ENCODE peak calls at places on chromosomes 13 and 19, in five cellular contexts. S, O, Q, V and N are unnamed samples.

GRCh38 chr13:34926513-34926912 is 15.6 kb upstream of the NBEA start:
- DNase-seq in V (no peak), O (no peak), S (no peak), Q (no peak), N (no peak)

GRCh38 chr19:36652958-36653357 is 13.7 kb downstream of the ZNF461 start:
- DNase-seq in Q (no peak), S (no peak), O (no peak), V (no peak), N (no peak)

GRCh38 chr19:40650749-40651305 is 39.6 kb downstream of the NUMBL start:
- DNase-seq in S (no peak), O (no peak), V (no peak), Q (no peak), N (no peak)

GRCh38 chr13:35744566-35745203 is 268.2 kb upstream of the MAB21L1 start:
- DNase-seq in Q (no peak), V (no peak), S (no peak), O (no peak), N (no peak)

GRCh38 chr13:64723735-64724134 is 2506.4 kb downstream of the PCDH9 start:
- DNase-seq in Q (no peak), V (no peak), O (no peak), S (no peak), N (no peak)

GRCh38 chr13:59680429-59681024 is 483.2 kb downstream of the DIAPH3 start:
- DNase-seq in V (no peak), O (no peak), S (peak), Q (no peak), N (no peak)

GRCh38 chr19:2014731-2015610 is 543 bp downstream of the BTBD2 start:
- DNase-seq in V (no peak), Q (peak), O (no peak), S (peak), N (peak)

GRCh38 chr19:11423164-11423803 is 4.2 kb upstream of the RGL3 start:
- DNase-seq in V (no peak), O (no peak), S (no peak), Q (no peak), N (no peak)

GRCh38 chr19:45001087-45001739 is at the start of gene RELB:
- DNase-seq in Q (peak), S (peak), V (peak), O (peak), N (peak)

GRCh38 chr13:26855071-26855470 is 94.5 kb upstream of the GPR12 start:
- DNase-seq in O (no peak), S (no peak), Q (no peak), V (no peak), N (no peak)

GRCh38 chr13:94620286-94620896 is 18.7 kb downstream of the GPR180 start:
- DNase-seq in Q (no peak), V (no peak), S (peak), O (peak), N (peak)

GRCh38 chr13:85266331-85266730 is 532.9 kb downstream of the SLITRK6 start:
- DNase-seq in V (no peak), S (no peak), O (no peak), Q (no peak), N (no peak)

GRCh38 chr13:107370036-107370785 is 802.3 kb upstream of the ARGLU1 start:
- DNase-seq in O (no peak), Q (no peak), S (no peak), V (no peak), N (no peak)

GRCh38 chr19:11377756-11378155 is 3.3 kb downstream of the SWSAP1 start:
- DNase-seq in S (no peak), Q (no peak), V (no peak), O (no peak), N (no peak)

GRCh38 chr13:31154939-31155338 is 6.8 kb downstream of the HSPH1 start:
- DNase-seq in V (no peak), O (no peak), Q (no peak), S (no peak), N (no peak)

DNA sequence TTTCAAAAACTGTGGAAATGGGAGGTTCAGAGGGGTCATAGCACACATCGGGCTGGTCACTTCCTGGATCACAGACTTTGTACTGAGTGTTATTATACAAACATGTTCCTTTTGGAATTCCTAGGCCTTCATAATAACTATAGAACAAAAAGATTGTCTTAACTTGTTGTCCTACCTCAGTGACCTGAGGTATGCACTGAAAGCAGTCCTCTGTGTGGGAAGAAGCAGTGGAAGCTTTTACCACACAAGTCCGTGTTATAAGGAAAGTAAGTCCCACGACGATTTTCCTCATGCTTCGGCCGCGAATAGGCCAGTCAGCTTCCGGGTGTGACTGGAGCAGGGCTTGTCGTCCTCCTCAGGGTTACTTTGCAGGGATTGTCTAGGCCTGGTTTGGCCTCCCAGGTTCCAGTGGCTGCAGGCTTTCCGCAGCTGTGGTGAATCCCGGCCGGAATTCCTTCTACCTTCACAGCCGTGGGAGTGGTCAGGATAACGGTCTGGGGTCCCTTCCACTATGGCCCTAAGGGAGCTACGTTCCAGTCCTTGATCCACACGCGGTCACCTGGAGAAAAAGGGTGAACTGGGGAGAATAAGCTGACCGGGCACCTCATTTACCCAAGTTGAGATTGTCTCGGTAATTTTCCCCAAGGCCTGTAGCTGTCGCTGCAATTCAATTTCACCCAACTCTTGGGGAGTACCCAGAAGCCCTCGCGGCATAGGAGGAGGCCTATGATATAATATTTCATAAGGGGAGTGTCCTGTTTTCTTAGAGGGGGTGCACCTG is 16.0 kb downstream of the NAPSA start:
- DNase-seq in Q (no peak), V (no peak), O (no peak), S (no peak), N (no peak)
- TF ChIP-seq CTCF in Q (no peak), V (no peak), O (no peak), S (no peak), N (no peak)

GRCh38 chr13:45731455-45731854 is 29.3 kb downstream of the CBY2 start:
- DNase-seq in Q (no peak), V (no peak), O (no peak), S (no peak), N (no peak)

DNA sequence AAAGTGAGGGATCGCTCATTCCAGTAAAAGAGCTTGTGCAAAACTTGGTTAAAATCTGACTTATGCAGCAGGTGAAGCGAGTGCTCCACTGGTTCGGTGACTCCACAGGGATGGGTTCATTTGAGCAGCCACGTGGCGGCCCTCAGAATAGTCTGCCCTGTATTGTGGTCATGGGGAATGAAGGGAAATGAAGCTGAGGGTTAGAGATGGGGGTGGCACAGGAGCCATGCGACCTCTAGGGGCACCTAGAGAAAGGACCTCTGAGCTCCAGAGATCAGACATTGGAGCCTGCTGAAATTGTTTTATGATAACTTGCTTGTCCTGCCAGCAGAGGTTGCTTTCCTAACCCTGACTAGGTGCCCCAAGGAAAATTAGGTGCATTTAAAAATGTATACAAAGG is 26.6 kb downstream of the CBY2 start:
- DNase-seq in S (peak), V (no peak), O (no peak), Q (no peak), N (peak)
- TF ChIP-seq CTCF in S (peak), V (no peak), O (peak), Q (no peak), N (peak)

GRCh38 chr13:41460930-41461329 is 3.6 kb downstream of the RGCC start:
- DNase-seq in Q (no peak), O (no peak), S (no peak), V (no peak), N (no peak)

GRCh38 chr13:41461527-41462124 is 4.3 kb downstream of the RGCC start:
- DNase-seq in O (no peak), V (no peak), S (no peak), Q (no peak), N (no peak)

GRCh38 chr13:41458187-41458938 is 1.0 kb downstream of the RGCC start:
- DNase-seq in V (no peak), S (peak), O (peak), Q (peak), N (peak)

GRCh38 chr13:41458939-41459753 is 1.8 kb downstream of the RGCC start:
- DNase-seq in S (peak), Q (no peak), V (no peak), O (peak), N (no peak)

DNA sequence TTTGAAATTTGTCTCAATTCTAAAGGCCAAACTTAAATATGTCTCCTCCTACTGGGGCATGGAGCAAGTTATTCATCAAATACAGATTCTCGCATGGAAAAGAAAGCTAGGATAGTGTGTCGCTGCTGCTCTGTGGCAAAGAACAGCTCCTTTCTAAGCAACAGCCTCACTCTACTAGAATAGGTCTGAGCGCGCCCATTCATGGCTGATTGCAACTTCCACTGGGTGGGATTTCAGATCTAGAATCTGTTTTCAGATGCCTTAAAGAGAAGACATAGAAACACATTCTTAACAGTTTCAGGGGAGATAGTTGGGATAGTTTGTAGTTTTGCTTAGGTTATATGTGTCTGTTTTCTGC is 2.4 kb downstream of the RGCC start:
- DNase-seq in Q (no peak), O (no peak), S (no peak), V (no peak), N (no peak)
- TF ChIP-seq CTCF in Q (no peak), O (no peak), S (no peak), V (no peak), N (no peak)

GRCh38 chr13:25306671-25307464 is 5.4 kb downstream of the NUP58 start:
- DNase-seq in O (no peak), V (no peak), Q (no peak), S (no peak), N (no peak)

GRCh38 chr13:25300861-25301346 is 521 bp upstream of the NUP58 start:
- DNase-seq in S (no peak), V (no peak), Q (peak), O (no peak), N (peak)

GRCh38 chr13:25301347-25302113 is at the start of gene NUP58:
- DNase-seq in O (peak), S (peak), V (peak), Q (peak), N (peak)
- TF ChIP-seq CTCF in O (no peak), S (no peak), V (no peak), Q (no peak), N (no peak)

GRCh38 chr19:18854982-18855381 is 23.2 kb downstream of the UPF1 start:
- DNase-seq in Q (peak), S (no peak), O (no peak), V (no peak), N (no peak)

GRCh38 chr19:18858906-18859646 is 27.3 kb downstream of the UPF1 start:
- DNase-seq in V (no peak), S (no peak), O (no peak), Q (peak), N (no peak)

GRCh38 chr19:18855647-18856384 is 24.1 kb downstream of the UPF1 start:
- DNase-seq in S (no peak), V (no peak), Q (peak), O (no peak), N (no peak)

GRCh38 chr19:18857223-18857622 is 25.5 kb downstream of the UPF1 start:
- DNase-seq in V (no peak), S (no peak), O (no peak), Q (peak), N (no peak)

DNA sequence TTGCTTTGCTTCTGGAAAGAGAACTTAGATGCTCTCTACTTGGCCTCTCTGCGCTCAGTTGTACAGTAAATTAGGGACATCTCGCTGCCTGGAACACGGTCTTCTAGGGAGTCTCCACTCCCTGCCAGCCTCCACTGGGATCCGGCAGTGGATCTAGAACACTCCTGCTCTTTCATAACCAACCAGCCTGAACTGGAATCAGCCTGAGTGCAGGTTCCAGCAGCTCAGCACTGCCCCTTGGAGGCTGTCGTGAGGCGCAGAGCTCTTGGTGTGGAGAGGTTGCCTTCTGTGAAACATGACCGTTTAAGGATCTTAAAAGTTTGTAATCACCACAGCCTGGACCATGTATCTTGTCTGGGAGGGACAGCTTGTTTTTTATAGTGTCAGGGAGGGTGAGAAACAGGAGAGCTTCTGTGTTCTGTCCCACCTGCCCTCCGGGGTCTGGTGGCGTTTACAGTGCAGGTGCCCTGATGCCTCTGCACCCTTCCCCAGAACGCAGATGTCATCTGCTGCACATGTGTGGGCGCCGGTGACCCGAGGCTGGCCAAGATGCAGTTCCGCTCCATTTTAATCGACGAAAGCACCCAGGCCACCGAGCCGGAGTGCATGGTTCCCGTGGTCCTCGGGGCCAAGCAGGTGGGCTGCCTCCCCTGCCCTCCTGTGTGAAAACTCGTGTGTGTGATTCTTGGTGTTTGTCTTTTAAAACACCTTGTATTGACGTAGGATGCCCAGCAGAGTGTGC is 24.8 kb downstream of the UPF1 start:
- DNase-seq in O (no peak), Q (peak), V (no peak), S (no peak), N (peak)
- TF ChIP-seq CTCF in O (peak), Q (no peak), V (no peak), S (peak), N (no peak)

GRCh38 chr19:5340637-5341447 is at the start of gene PTPRS:
- DNase-seq in Q (peak), V (no peak), S (peak), O (peak), N (peak)

GRCh38 chr19:5341448-5341820 is 822 bp upstream of the PTPRS start:
- DNase-seq in Q (no peak), V (no peak), S (no peak), O (no peak), N (no peak)

GRCh38 chr19:5338661-5339469 is 1.7 kb downstream of the PTPRS start:
- DNase-seq in Q (no peak), S (peak), V (no peak), O (peak), N (peak)

GRCh38 chr19:5339470-5339949 is 1.1 kb downstream of the PTPRS start:
- DNase-seq in V (no peak), S (no peak), Q (peak), O (no peak), N (peak)

DNA sequence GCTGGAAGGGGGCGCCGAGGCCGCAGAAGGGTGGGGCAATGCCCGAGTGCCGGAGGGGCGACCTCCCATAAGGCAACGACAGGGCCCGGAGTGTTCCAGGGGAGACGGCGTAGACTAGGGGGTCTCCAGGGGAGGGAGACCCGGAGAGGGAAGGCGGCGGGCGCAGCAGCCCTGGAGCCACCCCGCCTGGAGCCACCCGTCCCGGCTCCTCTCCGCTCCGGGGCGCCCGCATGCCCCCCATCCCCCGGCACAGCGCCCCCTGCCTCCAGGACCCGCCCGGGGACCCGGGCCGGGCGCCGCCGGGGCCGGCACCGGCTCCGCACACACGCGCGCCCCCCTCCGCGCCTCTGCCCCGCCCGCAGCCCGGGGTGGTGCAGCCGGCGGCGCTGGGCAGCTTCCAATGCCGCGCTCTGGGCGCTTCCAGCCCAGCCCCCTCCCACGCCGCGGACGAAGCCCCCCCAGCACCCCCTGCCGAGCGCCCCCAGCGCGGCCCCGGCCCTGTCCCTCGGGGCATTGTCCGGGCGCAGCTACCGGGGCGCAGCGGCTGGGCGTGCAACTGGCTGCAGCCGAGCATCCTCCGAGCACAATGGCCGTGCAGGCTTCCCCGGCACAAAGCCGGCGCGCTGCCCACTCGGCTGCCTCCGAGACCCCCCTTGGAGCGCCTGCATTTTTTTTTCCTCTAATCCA is 519 bp downstream of the PTPRS start:
- DNase-seq in S (no peak), V (no peak), O (peak), Q (peak), N (peak)
- TF ChIP-seq CTCF in S (no peak), V (no peak), O (peak), Q (no peak), N (peak)

DNA sequence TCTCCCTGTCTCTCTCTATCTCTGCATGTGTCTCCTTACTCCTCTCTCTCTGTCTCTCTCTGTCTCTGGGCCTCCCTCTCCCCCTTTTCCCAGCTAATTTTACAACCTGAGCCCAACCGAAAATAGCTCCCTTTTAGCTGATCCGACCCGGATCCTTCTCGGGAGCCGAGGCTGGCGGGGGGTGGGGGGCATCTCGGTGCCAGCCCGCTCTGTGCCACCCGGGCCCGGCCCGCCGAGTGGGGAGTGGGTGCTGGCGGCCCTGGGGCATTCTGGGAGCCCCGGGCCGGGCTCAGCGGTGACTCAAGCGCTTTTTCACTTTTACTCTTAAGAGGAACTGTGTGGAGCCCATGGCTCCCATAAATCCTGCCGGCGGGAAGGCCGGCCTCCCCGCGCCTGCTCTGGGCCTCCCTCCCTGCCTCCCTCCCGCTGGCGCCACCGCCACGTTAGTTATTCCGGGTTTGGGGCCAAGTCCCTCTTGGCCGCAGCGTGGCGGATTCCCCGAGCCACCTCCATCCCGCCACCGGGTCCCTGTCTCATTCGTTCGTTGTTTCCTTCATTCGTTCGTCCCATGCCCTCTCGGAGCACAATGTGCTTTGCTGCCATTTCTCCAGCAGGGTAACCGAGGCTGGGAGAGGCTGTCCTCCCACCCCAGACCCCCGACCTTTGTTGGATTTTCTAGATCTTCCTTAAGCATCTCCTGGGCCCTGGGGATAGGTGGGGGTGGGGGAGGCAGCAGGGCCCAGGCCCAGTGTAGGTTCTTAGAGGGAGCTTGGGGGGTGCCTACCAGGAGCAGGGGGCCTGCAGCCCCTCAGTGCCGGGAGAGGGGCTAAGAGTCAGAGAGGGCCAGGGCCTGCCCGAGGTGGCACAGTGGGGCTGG is 3.2 kb downstream of the NFIC start:
- DNase-seq in S (peak), V (no peak), Q (peak), O (no peak), N (no peak)
- TF ChIP-seq CTCF in S (no peak), V (no peak), Q (no peak), O (peak), N (peak)

GRCh38 chr13:41934994-41935393 is 25.9 kb downstream of the VWA8 start:
- DNase-seq in O (no peak), V (no peak), Q (no peak), S (no peak), N (no peak)
- TF ChIP-seq CTCF in O (no peak), V (no peak), Q (no peak), S (no peak), N (no peak)

GRCh38 chr13:50170447-50171037 is 155.3 kb downstream of the KCNRG start:
- DNase-seq in O (no peak), Q (no peak), V (no peak), S (no peak), N (no peak)
- TF ChIP-seq CTCF in O (no peak), Q (peak), V (peak), S (no peak), N (no peak)